ENCODE peak calls at places on chromosomes 5 and 9, in eight cellular contexts. A is non-pigmented ciliary epithelial cell; U is left ventricle myocardium superior; M is activated CD8-positive, alpha-beta memory T cell treated with anti-CD3 and anti-CD28 coated beads, Interleukin-2, amount 50 U/mL, for 48 hours; J is DMS79; T is NCI-H774; I is anterior cingulate cortex; P is EH. D is an unnamed sample.

GRCh38 chr5:10995891-10996290 is 234.9 kb upstream of the DAP start:
- DNase-seq in A (no peak), U (no peak), M (no peak), J (no peak), T (no peak), I (no peak), P (no peak), D (no peak)

GRCh38 chr9:105415344-105415980 is 32.4 kb upstream of the FSD1L start:
- DNase-seq in A (no peak), U (no peak), M (peak), J (peak), T (peak), I (peak), P (peak), D (peak)

GRCh38 chr5:150309101-150309897 is 6.6 kb upstream of the ARSI start:
- DNase-seq in A (no peak), U (no peak), M (no peak), J (no peak), T (no peak), I (no peak), P (peak), D (no peak)

GRCh38 chr5:132294728-132295504 is 722 bp downstream of the SLC22A4 start:
- DNase-seq in A (peak), U (peak), M (peak), J (no peak), T (no peak), I (no peak), P (peak), D (no peak)

GRCh38 chr5:172870807-172871431 is 36.9 kb downstream of the ERGIC1 start:
- DNase-seq in A (no peak), U (no peak), M (no peak), J (peak), T (no peak), I (no peak), P (peak), D (no peak)

GRCh38 chr5:109805472-109805871 is 115.7 kb downstream of the MAN2A1 start:
- DNase-seq in A (no peak), U (no peak), M (no peak), J (no peak), T (no peak), I (no peak), P (no peak), D (no peak)

GRCh38 chr5:96855041-96855872 is 21.0 kb upstream of the ERAP2 start:
- DNase-seq in A (no peak), U (no peak), M (no peak), J (no peak), T (no peak), I (no peak), P (peak), D (no peak)

GRCh38 chr9:37200572-37201005 is 80.2 kb downstream of the ZCCHC7 start:
- DNase-seq in A (peak), U (no peak), M (no peak), J (no peak), T (no peak), I (no peak), P (peak), D (no peak)

GRCh38 chr9:126526218-126527108 is 87.3 kb upstream of the LMX1B start:
- DNase-seq in A (no peak), U (no peak), M (no peak), J (no peak), T (no peak), I (no peak), P (no peak), D (no peak)

GRCh38 chr5:132746592-132747063 is 598 bp upstream of the CCNI2 start:
- DNase-seq in A (no peak), U (no peak), M (no peak), J (no peak), T (no peak), I (no peak), P (peak), D (no peak)